ENCODE peak calls at places on chromosomes 11 and 22, in seven cellular contexts. L is A549, U is IMR-90, Z is GM12878, B is HCT116, Q is K562, N is H1. G is an unnamed sample.

GRCh38 chr11:45385844-45386243 is 99.7 kb upstream of the SYT13 start:
- DNase-seq in L (no peak), U (no peak), Z (no peak), B (no peak), Q (no peak), N (no peak), G (no peak)

GRCh38 chr11:125464266-125464662 is 31.8 kb downstream of the FEZ1 start:
- DNase-seq in L (peak; percentile 35), U (peak; percentile 70), Z (no peak), B (no peak), Q (peak; percentile 33), N (no peak), G (no peak)

GRCh38 chr11:88520391-88520790 is 182.9 kb upstream of the CTSC start:
- DNase-seq in L (no peak), U (peak; percentile 49), Z (no peak), B (no peak), Q (no peak), N (no peak), G (no peak)

GRCh38 chr22:39994566-39995345 is at the start of gene FAM83F:
- DNase-seq in L (no peak), U (no peak), Z (no peak), B (peak; percentile 24), Q (peak; percentile 58), N (peak; percentile 79), G (no peak)

GRCh38 chr22:30801695-30802094 is 107.0 kb downstream of the OSBP2 start:
- DNase-seq in L (no peak), U (no peak), Z (no peak), B (no peak), Q (no peak), N (no peak), G (no peak)

GRCh38 chr11:5234390-5234834 is at the start of gene HBD:
- DNase-seq in L (no peak), U (peak; percentile 61), Z (no peak), B (no peak), Q (no peak), N (no peak), G (no peak)

GRCh38 chr11:77107950-77108349 is 5.3 kb downstream of the OMP start:
- DNase-seq in L (peak; percentile 73), U (peak; percentile 95), Z (no peak), B (peak; percentile 36), Q (no peak), N (no peak), G (peak; percentile 60)

GRCh38 chr11:31768744-31769143 is 42.4 kb downstream of the PAX6 start:
- DNase-seq in L (no peak), U (no peak), Z (no peak), B (no peak), Q (no peak), N (no peak), G (no peak)

GRCh38 chr11:115996808-115997188 is 492.6 kb upstream of the CADM1 start:
- DNase-seq in L (no peak), U (no peak), Z (no peak), B (no peak), Q (no peak), N (no peak), G (no peak)

GRCh38 chr11:102494216-102494615 is 36.3 kb downstream of the MMP7 start:
- DNase-seq in L (peak; percentile 89), U (peak; percentile 51), Z (no peak), B (peak; percentile 59), Q (no peak), N (no peak), G (peak; percentile 94)

GRCh38 chr22:39207141-39208012 is 37.4 kb downstream of the PDGFB start:
- DNase-seq in L (no peak), U (peak; percentile 11), Z (no peak), B (no peak), Q (peak; percentile 2), N (no peak), G (no peak)

GRCh38 chr11:45391168-45391850 is 105.2 kb upstream of the SYT13 start:
- DNase-seq in L (no peak), U (no peak), Z (no peak), B (no peak), Q (no peak), N (no peak), G (peak; percentile 85)

GRCh38 chr22:29689201-29689871 is 30.5 kb upstream of the CABP7 start:
- DNase-seq in L (no peak), U (no peak), Z (no peak), B (no peak), Q (no peak), N (no peak), G (no peak)

GRCh38 chr11:34288482-34288881 is 69.3 kb downstream of the ABTB2 start:
- DNase-seq in L (no peak), U (no peak), Z (no peak), B (no peak), Q (no peak), N (no peak), G (no peak)

GRCh38 chr22:37406836-37407235 is 20.4 kb downstream of the ELFN2 start:
- DNase-seq in L (no peak), U (no peak), Z (no peak), B (no peak), Q (no peak), N (no peak), G (no peak)

GRCh38 chr11:100863080-100863581 is 176.0 kb downstream of the ARHGAP42 start:
- DNase-seq in L (peak; percentile 19), U (peak; percentile 95), Z (peak; percentile 49), B (no peak), Q (peak; percentile 38), N (no peak), G (no peak)

GRCh38 chr22:36027960-36028645 is 521 bp downstream of the RBFOX2 start:
- DNase-seq in L (no peak), U (no peak), Z (no peak), B (no peak), Q (peak; percentile 73), N (peak; percentile 83), G (no peak)

DNA sequence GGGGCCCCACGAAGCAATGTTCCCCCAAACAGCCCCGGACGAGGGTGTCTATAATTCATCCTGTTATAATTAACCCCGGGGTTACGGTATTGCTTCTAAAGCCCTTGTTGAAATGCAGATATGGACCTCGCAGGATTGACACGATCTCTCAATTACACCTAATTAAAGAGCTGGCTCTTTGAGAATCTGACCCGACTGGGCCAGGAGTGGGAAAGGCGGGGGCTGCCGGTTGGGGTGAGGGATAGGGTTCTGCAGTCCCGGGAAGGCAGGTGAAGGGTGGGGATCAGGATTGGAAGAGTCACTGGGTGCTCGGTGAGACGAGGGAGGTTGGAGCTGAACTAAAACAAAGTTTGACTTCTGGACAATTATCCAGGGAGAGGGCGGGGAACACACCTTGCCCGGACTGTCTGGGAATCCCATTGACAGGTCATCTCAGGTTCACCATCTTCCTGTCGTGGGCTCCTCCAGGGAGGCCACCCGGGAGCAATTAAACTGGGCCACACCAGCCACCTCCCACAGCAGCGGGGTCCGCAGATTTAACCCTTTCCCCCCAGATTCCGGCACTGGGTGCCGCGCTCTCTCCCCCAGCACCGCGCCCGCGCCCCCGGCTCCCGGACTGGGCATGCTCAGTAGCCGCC is 368 bp upstream of the ELMOD1 start:
- DNase-seq in L (no peak), U (no peak), Z (no peak), B (no peak), Q (no peak), N (no peak), G (no peak)
- TF ChIP-seq CEBPB in L (no peak), U (no peak), Z (no peak), B (no peak), Q (no peak), N (no peak), G (no peak)

GRCh38 chr11:64835616-64836447 is 8.6 kb downstream of the CDC42BPG start:
- DNase-seq in L (no peak), U (no peak), Z (no peak), B (no peak), Q (no peak), N (no peak), G (no peak)

GRCh38 chr11:64836448-64837072 is 7.9 kb downstream of the CDC42BPG start:
- DNase-seq in L (no peak), U (no peak), Z (no peak), B (no peak), Q (no peak), N (no peak), G (no peak)

GRCh38 chr11:64839335-64839734 is 5.1 kb downstream of the CDC42BPG start:
- DNase-seq in L (no peak), U (no peak), Z (no peak), B (no peak), Q (no peak), N (no peak), G (no peak)

GRCh38 chr11:64838600-64839334 is 5.7 kb downstream of the CDC42BPG start:
- DNase-seq in L (no peak), U (no peak), Z (no peak), B (no peak), Q (no peak), N (no peak), G (no peak)

DNA sequence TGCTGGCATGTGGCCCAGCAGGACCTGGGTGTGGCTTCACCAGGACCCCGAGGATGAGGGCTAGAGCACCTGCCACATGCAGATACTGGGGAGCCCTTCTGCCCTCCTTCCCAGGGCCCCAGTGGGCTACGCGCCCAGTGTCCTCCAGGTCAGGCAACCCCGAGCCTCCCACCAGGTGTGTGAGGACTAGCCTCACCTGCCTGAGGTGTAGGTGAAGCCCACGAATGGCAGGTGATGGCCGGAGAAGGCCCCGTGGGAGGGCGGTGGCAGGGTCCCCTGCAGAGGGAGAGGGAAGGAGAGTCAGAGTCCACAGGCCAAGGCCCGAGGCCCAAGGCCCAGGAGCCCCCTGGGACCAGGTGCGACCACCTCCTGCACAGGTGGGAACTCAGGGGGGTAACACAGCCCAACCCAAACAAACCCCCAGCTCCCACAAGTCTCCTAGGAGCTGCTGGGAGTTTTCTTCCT is 6.5 kb downstream of the CDC42BPG start:
- DNase-seq in L (no peak), U (no peak), Z (no peak), B (no peak), Q (no peak), N (no peak), G (no peak)
- TF ChIP-seq CEBPB in L (no peak), U (no peak), Z (no peak), B (no peak), Q (no peak), N (no peak), G (no peak)

DNA sequence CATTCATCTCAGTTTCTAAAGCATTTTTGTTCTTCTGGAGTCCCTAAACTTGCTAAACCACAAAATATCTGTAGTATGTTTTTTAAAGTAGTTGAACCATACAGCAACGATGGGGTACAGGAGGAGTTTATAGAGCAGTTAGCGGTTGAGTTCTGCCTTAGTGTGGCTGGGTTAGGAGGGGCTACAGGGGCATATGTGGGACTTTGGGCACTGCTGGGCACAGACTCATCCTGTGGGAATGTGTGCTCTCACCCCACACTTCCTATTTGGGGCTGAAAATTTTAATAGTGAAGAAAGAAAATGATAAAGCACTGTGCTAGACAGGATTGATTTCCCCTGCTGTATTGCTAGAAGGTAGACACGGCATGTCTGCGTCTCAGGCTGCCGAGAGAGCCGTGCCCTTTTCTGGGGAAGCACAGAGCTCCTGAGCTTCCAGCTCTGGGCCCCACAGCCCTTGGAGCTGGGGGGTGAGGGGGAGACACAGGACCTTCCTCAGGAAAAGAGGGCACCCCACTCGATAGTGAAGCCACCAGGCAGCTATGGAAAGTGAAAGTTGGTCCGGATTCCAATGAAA is 81.3 kb upstream of the PPARA start:
- DNase-seq in L (no peak), U (peak; percentile 49), Z (no peak), B (no peak), Q (no peak), N (no peak), G (no peak)
- TF ChIP-seq CEBPB in L (no peak), U (no peak), Z (no peak), B (no peak), Q (no peak), N (no peak), G (no peak)

DNA sequence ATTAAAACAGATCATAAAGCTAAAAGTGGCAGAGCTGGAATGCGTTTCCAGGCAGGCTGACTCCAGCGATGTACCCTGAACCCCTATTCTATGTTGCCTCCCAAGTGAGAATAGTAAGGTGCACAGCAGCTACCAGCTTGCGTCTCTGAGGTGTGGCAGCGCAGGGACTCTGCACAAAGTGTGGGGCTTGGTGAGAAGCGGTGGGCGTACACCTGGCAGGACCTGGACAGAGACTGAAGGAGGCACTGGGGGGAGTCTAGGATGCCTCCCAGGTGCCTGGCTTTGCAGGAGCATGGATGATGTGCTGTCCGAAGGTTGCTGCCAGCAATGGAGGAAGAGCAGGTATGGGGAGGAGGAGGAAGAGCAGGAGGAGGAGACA is 42.9 kb downstream of the AMPD3 start:
- DNase-seq in L (no peak), U (no peak), Z (no peak), B (no peak), Q (no peak), N (no peak), G (no peak)
- TF ChIP-seq CEBPB in L (no peak), U (no peak), Z (no peak), B (no peak), Q (no peak), N (no peak), G (no peak)